ENCODE peak calls at places on chromosomes 2 and 18, in four cellular contexts. W is HL-60, I is K562, F is GM12878. N is an unnamed sample.

GRCh38 chr18:63878982-63879381 is 8.5 kb upstream of the SERPINB2 start:
- DNase-seq in W (no peak), I (no peak), F (no peak), N (no peak)

GRCh38 chr2:25098558-25099486 is 56.9 kb downstream of the EFR3B start:
- DNase-seq in W (no peak), I (no peak), F (no peak), N (no peak)

GRCh38 chr2:219417374-219417773 is 803 bp upstream of the DES start:
- DNase-seq in W (no peak), I (no peak), F (no peak), N (no peak)

GRCh38 chr2:180722551-180723239 is 257.7 kb upstream of the UBE2E3 start:
- DNase-seq in W (no peak), I (no peak), F (no peak), N (no peak)

GRCh38 chr18:48547456-48548403 is 8.9 kb downstream of the CTIF start:
- DNase-seq in W (no peak), I (peak), F (no peak), N (no peak)

GRCh38 chr2:176022048-176022447 is 20.0 kb upstream of the LNPK start:
- DNase-seq in W (no peak), I (no peak), F (no peak), N (no peak)

GRCh38 chr18:47949197-47949596 is 18.7 kb upstream of the SMAD2 start:
- DNase-seq in W (no peak), I (no peak), F (no peak), N (no peak)

GRCh38 chr2:39845460-39846146 is 66.5 kb upstream of the THUMPD2 start:
- DNase-seq in W (no peak), I (no peak), F (no peak), N (no peak)

GRCh38 chr2:83574614-83575013 is 884.5 kb downstream of the SUCLG1 start:
- DNase-seq in W (no peak), I (no peak), F (no peak), N (no peak)

GRCh38 chr2:65320042-65320711 is 92.5 kb downstream of the ACTR2 start:
- DNase-seq in W (no peak), I (peak), F (peak), N (no peak)

GRCh38 chr2:5555636-5556035 is 136.5 kb upstream of the SOX11 start:
- DNase-seq in W (no peak), I (no peak), F (no peak), N (no peak)

GRCh38 chr2:46067501-46068292 is 229.5 kb upstream of the EPAS1 start:
- DNase-seq in W (no peak), I (no peak), F (no peak), N (no peak)

GRCh38 chr2:235921508-235922260 is 246.5 kb downstream of the GBX2 start:
- DNase-seq in W (no peak), I (no peak), F (no peak), N (no peak)

GRCh38 chr2:202064206-202064880 is 8.7 kb upstream of the KIAA2012 start:
- DNase-seq in W (no peak), I (no peak), F (no peak), N (no peak)

GRCh38 chr2:189534854-189535253 is 45.7 kb downstream of the SLC40A1 start:
- DNase-seq in W (no peak), I (no peak), F (no peak), N (no peak)

GRCh38 chr18:7677001-7677400 is 109.9 kb downstream of the PTPRM start:
- DNase-seq in W (no peak), I (no peak), F (no peak), N (no peak)

GRCh38 chr2:7953184-7953583 is 728.7 kb upstream of the ID2 start:
- DNase-seq in W (no peak), I (no peak), F (no peak), N (no peak)

GRCh38 chr18:35616074-35616473 is 34.5 kb downstream of the GALNT1 start:
- DNase-seq in W (no peak), I (no peak), F (no peak), N (no peak)

GRCh38 chr2:108267117-108267516 is 21.6 kb upstream of the SULT1C2 start:
- DNase-seq in W (peak), I (no peak), F (no peak), N (no peak)

GRCh38 chr18:55407774-55408535 is 180.0 kb downstream of the TCF4 start:
- DNase-seq in W (no peak), I (no peak), F (no peak), N (no peak)

GRCh38 chr18:903703-904102 is 968 bp upstream of the ADCYAP1 start:
- DNase-seq in W (peak), I (peak), F (no peak), N (no peak)

GRCh38 chr2:98502556-98503335 is 58.1 kb downstream of the INPP4A start:
- DNase-seq in W (no peak), I (no peak), F (no peak), N (no peak)

GRCh38 chr2:10493636-10494281 is 45.6 kb upstream of the ODC1 start:
- DNase-seq in W (peak), I (no peak), F (peak), N (peak)

GRCh38 chr2:102788880-102789250 is 27.0 kb downstream of the TMEM182 start:
- DNase-seq in W (peak), I (no peak), F (no peak), N (no peak)

GRCh38 chr18:9101730-9102390 is 639 bp upstream of the NDUFV2 start:
- DNase-seq in W (peak), I (peak), F (no peak), N (no peak)

GRCh38 chr2:191629001-191629453 is 48.9 kb upstream of the NABP1 start:
- DNase-seq in W (no peak), I (no peak), F (no peak), N (no peak)

GRCh38 chr2:5546176-5546575 is 146.0 kb upstream of the SOX11 start:
- DNase-seq in W (no peak), I (no peak), F (no peak), N (no peak)

GRCh38 chr2:106581276-106581675 is 94.1 kb downstream of the CD8B2 start:
- DNase-seq in W (no peak), I (no peak), F (no peak), N (no peak)

DNA sequence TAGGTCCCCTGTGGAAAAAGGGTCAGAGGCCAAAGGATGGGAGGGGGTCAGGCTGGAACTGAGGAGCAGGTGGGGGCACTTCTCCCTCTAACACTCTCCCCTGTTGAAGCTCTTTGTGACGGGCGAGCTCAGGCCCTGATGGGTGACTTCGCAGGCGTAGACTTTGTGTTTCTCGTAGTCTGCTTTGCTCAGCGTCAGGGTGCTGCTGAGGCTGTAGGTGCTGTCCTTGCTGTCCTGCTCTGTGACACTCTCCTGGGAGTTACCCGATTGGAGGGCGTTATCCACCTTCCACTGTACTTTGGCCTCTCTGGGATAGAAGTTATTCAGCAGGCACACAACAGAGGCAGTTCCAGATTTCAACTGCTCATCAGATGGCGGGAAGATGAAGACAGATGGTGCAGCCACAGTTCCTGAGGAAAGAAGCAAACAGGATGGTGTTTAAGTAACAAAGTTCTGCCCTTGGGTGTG is 165.8 kb downstream of the RPIA start:
- DNase-seq in W (no peak), I (no peak), F (no peak), N (no peak)
- TF ChIP-seq POLR2AphosphoS5 in W (no peak), I (no peak), F (peak), N (peak)

GRCh38 chr2:218322756-218323525 is 30.6 kb upstream of the TMBIM1 start:
- DNase-seq in W (peak), I (peak), F (no peak), N (peak)
- TF ChIP-seq SPI1 in W (no peak), I (no peak), F (no peak), N (no peak)

GRCh38 chr18:59554796-59555195 is 142.4 kb downstream of the CCBE1 start:
- DNase-seq in W (no peak), I (no peak), F (no peak), N (no peak)
- TF ChIP-seq POLR2AphosphoS5 in W (no peak), I (no peak), F (no peak), N (no peak)

GRCh38 chr2:611519-611918 is 65.7 kb downstream of the TMEM18 start:
- DNase-seq in W (no peak), I (no peak), F (no peak), N (no peak)
- TF ChIP-seq SPI1 in W (no peak), I (no peak), F (no peak), N (no peak)

GRCh38 chr2:169670937-169671336 is 23.3 kb downstream of the CFAP210 start:
- DNase-seq in W (no peak), I (no peak), F (no peak), N (no peak)
- TF ChIP-seq POLR2AphosphoS5 in W (no peak), I (no peak), F (no peak), N (no peak)

DNA sequence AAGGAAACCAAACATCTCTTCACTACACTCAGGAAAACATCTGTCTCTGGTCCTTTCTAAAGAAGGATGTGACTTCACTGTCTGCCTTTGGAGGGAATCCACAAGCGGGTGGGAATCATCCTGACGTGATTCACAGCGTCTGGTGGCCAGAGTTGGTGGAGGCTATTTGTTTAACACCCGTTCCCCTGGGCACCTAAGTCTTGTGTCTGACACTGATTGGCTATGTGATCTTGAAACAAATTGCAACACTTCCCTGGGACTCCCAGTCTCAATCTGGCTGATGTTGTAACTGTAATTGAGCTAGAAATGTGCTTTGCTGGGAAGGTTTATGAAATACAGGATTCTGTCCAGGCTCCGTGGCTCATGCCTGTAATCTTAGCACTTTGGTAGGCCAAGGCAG is 28.8 kb upstream of the SIX3 start:
- DNase-seq in W (no peak), I (no peak), F (no peak), N (no peak)
- TF ChIP-seq SPI1 in W (no peak), I (no peak), F (no peak), N (no peak)

GRCh38 chr2:237530472-237531433 is 35.6 kb upstream of the PRLH start:
- DNase-seq in W (no peak), I (no peak), F (no peak), N (no peak)
- TF ChIP-seq POLR2AphosphoS5 in W (no peak), I (no peak), F (no peak), N (no peak)

GRCh38 chr2:128425216-128425615 is 106.5 kb upstream of the HS6ST1 start:
- DNase-seq in W (no peak), I (no peak), F (no peak), N (no peak)

GRCh38 chr2:128424406-128424805 is 105.7 kb upstream of the HS6ST1 start:
- DNase-seq in W (no peak), I (no peak), F (no peak), N (no peak)

GRCh38 chr2:128425731-128426620 is 107.3 kb upstream of the HS6ST1 start:
- DNase-seq in W (no peak), I (no peak), F (no peak), N (no peak)

GRCh38 chr2:128423788-128424165 is 105.1 kb upstream of the HS6ST1 start:
- DNase-seq in W (no peak), I (no peak), F (no peak), N (no peak)

DNA sequence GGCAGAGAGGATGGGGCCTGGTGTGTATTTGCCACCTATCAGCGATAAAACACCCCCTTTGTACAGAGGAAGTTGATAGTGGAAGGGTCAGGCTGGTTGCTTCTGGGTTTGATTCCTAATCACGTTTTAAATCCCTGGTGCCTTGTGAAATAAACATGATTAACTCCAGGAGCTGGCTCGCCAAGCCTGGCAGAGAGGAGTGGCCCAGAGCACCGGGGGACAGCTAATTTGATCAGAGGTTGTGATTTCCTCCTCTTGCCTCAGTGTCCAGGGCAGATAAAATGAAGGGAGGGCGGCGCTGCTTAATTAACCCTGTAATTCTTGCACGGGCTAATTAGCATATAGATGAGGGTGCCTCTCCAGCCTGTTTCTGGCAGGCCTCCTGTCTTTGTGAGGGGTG is 106.1 kb upstream of the HS6ST1 start:
- DNase-seq in W (no peak), I (no peak), F (no peak), N (no peak)
- TF ChIP-seq SPI1 in W (no peak), I (no peak), F (no peak), N (no peak)

DNA sequence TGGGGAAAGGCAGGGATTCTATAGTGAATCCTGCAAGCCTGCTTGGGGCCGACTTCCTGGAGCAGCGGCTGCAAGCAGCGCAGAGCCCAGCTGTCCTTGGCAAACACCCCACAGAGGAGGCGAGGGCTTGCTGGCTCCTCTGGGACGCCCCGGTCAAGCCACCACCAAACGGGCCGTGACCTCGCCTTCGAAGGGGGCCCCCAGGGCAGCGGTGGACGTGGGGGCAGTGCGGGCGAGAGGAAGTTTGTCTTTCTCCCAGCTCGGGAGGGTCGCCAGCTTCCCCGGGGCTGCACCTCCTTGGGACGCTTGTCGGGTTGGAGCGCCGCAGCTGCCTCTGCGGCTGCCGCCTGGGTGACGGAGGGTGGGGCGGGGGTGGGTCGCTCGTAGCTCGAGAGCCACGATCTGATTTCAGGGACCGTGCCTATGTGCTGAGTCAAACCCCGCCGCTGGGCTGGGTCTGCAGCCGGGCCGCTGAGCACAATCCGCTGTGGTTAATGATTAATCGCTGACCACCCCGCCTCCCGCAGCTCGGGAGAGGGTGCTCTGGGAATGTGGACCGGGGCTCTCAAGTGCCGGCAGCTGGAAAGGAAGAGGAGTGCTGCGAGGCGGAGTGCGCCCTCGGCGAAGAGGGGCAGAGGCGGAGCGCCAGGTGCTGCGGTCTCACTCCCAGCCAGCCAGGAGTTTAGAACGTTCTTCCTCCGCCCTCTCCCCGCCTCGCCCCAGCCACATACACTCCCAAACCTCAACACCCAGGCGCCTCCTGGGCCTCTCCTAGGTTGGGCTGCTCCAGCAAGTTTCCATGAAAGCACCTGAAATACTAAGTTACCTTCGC is at the start of gene GPR39:
- DNase-seq in W (no peak), I (peak), F (no peak), N (no peak)
- TF ChIP-seq POLR2AphosphoS5 in W (no peak), I (no peak), F (no peak), N (no peak)

N was measured in GM12891.